ENCODE peak calls at places on chromosomes 1 and 21, in four cellular contexts. U is neural progenitor cell, L is endothelial cell of umbilical vein, B is thyroid gland. Q is an unnamed sample.
A peak's percentile ranks its signal among the peaks of the same experiment; 100 is the strongest.

GRCh38 chr1:229204863-229205777 is 65.8 kb upstream of the RAB4A start:
- DNase-seq in L (no peak), U (peak; percentile 34), B (peak; percentile 44), Q (no peak)

GRCh38 chr1:46516140-46516539 is 26.5 kb downstream of the DMBX1 start:
- DNase-seq in U (no peak), L (no peak), B (no peak), Q (no peak)

GRCh38 chr1:42941640-42942330 is 16.9 kb downstream of the SLC2A1 start:
- DNase-seq in U (no peak), B (peak; percentile 97), L (peak; percentile 79), Q (no peak)

GRCh38 chr1:192491804-192492554 is 83.6 kb upstream of the RGS1 start:
- DNase-seq in U (peak; percentile 6), B (no peak), L (peak; percentile 37), Q (no peak)

GRCh38 chr1:7230896-7231210 is 445.6 kb downstream of the CAMTA1 start:
- DNase-seq in U (no peak), L (no peak), B (no peak), Q (no peak)

GRCh38 chr1:179082308-179083030 is 599 bp downstream of the TOR3A start:
- DNase-seq in B (peak; percentile 42), L (peak; percentile 44), U (peak; percentile 62), Q (peak; percentile 66)

GRCh38 chr1:247332215-247332900 is 691 bp upstream of the ZNF496 start:
- DNase-seq in B (peak; percentile 55), U (peak; percentile 76), L (peak; percentile 33), Q (peak; percentile 75)

GRCh38 chr1:72357411-72357810 is 75.1 kb upstream of the NEGR1 start:
- DNase-seq in B (no peak), U (no peak), L (no peak), Q (no peak)

GRCh38 chr1:214857716-214858115 is 224.8 kb upstream of the KCNK2 start:
- DNase-seq in U (no peak), L (no peak), B (no peak), Q (no peak)

GRCh38 chr1:179230721-179231120 is 1.2 kb upstream of the ABL2 start:
- DNase-seq in B (no peak), U (no peak), L (no peak), Q (no peak)

GRCh38 chr1:94709891-94710581 is 110.1 kb upstream of the SLC44A3 start:
- DNase-seq in U (no peak), L (no peak), B (no peak), Q (no peak)

GRCh38 chr1:24727490-24728214 is 17.6 kb upstream of the CLIC4 start:
- DNase-seq in U (no peak), L (no peak), B (no peak), Q (peak; percentile 84)

GRCh38 chr1:91007827-91008226 is 14.0 kb downstream of the ZNF644 start:
- DNase-seq in L (no peak), B (no peak), U (no peak), Q (no peak)

GRCh38 chr1:31639543-31639942 is 5.1 kb downstream of the PEF1 start:
- DNase-seq in B (no peak), L (no peak), U (no peak), Q (no peak)

GRCh38 chr1:33008051-33008914 is 28.4 kb downstream of the AK2 start:
- DNase-seq in L (no peak), B (no peak), U (no peak), Q (no peak)

GRCh38 chr21:33871171-33871570 is 44.4 kb downstream of the ATP5PO start:
- DNase-seq in B (no peak), U (no peak), L (no peak), Q (no peak)

GRCh38 chr1:9753121-9753531 is 70.6 kb downstream of the CLSTN1 start:
- DNase-seq in L (peak; percentile 64), U (no peak), B (peak; percentile 87), Q (no peak)

GRCh38 chr1:10754571-10755329 is 41.7 kb downstream of the CASZ1 start:
- DNase-seq in L (no peak), U (no peak), B (peak; percentile 26), Q (no peak)

GRCh38 chr21:14545906-14546480 is at the start of gene SAMSN1:
- DNase-seq in U (no peak), B (peak; percentile 8), L (peak; percentile 85), Q (no peak)

GRCh38 chr1:159922499-159923202 is 2.7 kb downstream of the TAGLN2 start:
- DNase-seq in B (no peak), U (no peak), L (no peak), Q (no peak)

GRCh38 chr21:25735895-25736597 is 1.3 kb downstream of the GABPA start:
- DNase-seq in B (no peak), U (peak; percentile 29), L (peak; percentile 73), Q (no peak)

GRCh38 chr1:188295157-188295556 is 1466.4 kb downstream of the PLA2G4A start:
- DNase-seq in B (peak; percentile 6), L (no peak), U (peak; percentile 13), Q (no peak)

GRCh38 chr1:91553196-91553595 is 52.5 kb downstream of the CDC7 start:
- DNase-seq in L (no peak), U (no peak), B (no peak), Q (no peak)

DNA sequence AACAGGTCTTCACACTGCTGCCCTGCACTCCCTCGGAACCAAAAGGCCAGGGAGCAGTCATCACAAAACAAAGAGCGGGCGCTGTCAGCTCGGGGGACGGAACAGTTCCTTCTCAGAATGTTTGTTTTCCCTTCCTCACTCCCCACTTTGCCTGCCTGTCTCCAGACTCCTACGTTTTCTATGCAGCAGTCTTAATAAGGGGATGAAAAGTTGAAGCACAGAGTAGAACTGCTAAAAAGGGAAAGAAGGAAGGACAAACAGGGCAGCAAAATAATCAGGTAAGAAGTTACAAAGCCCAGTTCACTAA is 738 bp upstream of the GPR161 start:
- DNase-seq in L (no peak), B (no peak), U (no peak), Q (no peak)
- H3K4me3 ChIP-seq in L (peak overlapping the region; percentile 77), B (peak overlapping the region; percentile 62), U (peak overlapping the region; percentile 81), Q (peak overlapping the region; percentile 53)

GRCh38 chr1:234489692-234490065 is 10.7 kb upstream of the TARBP1 start:
- DNase-seq in U (no peak), L (no peak), B (no peak), Q (no peak)

GRCh38 chr1:234488954-234489691 is 10.1 kb upstream of the TARBP1 start:
- DNase-seq in U (no peak), L (no peak), B (no peak), Q (no peak)

GRCh38 chr1:234486858-234487830 is 8.2 kb upstream of the TARBP1 start:
- DNase-seq in B (peak; percentile 21), L (peak; percentile 84), U (no peak), Q (no peak)

GRCh38 chr1:234490789-234491479 is 12.0 kb upstream of the TARBP1 start:
- DNase-seq in B (no peak), U (no peak), L (no peak), Q (no peak)

DNA sequence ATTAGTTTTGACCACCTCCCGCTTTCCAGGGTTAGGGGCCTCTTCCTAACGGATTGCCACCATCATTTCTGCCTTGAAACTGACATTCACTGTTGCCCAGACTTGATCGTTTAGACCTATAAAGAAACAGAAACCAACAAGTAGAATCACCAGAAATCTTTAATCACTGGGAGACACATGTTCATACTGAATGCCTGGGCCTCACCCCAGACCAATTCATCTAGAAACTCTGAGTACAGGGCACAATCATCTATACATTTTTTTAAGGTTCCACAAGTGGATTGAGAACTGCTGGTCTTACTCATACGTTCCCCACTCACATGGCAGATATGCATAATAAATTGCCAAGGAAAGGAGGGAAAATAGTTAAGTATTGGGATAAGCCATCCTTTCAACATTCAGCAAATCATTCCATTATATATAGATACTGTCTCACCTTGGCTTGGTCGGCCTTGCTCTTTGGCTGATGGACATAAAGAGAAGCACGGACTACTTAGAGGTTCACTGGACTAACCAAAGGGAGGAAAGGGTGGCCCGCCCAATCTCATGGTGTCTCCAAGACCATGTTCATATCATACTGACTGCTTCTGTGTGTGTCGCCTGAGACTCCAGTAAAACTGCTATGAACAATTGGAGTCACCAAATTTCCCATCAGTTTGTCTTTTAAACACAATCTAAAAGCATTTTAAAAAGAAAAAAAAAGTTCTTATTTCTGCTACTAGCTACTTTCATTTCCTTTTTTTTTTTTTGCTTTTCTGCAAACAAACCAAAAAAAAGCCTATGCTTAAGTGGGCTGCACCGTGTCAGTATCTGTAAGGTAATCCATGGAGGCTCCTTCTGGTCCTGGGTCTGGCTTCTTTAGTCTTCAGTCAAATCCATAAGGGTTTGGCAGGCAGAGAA is 9.3 kb upstream of the TARBP1 start:
- DNase-seq in L (no peak), B (no peak), U (no peak), Q (peak; percentile 60)
- H3K36me3 ChIP-seq in L (no peaks in the 10 kb centered on the region), B (no peaks in the 10 kb centered on the region), U (no peaks in the 10 kb centered on the region), Q (no peaks in the 10 kb centered on the region)

GRCh38 chr1:244971524-244972216 is 107.3 kb upstream of the HNRNPU start:
- DNase-seq in U (no peak), L (no peak), B (no peak), Q (no peak)

GRCh38 chr1:244968431-244968830 is 104.1 kb upstream of the HNRNPU start:
- DNase-seq in U (peak; percentile 28), L (peak; percentile 56), B (no peak), Q (no peak)

GRCh38 chr1:244970236-244970652 is 105.9 kb upstream of the HNRNPU start:
- DNase-seq in L (peak; percentile 83), U (peak; percentile 94), B (peak; percentile 81), Q (peak; percentile 85)

GRCh38 chr1:244969355-244970235 is 105.3 kb upstream of the HNRNPU start:
- DNase-seq in L (peak; percentile 97), U (peak; percentile 88), B (peak; percentile 85), Q (peak; percentile 73)

GRCh38 chr1:244970661-244971523 is 106.5 kb upstream of the HNRNPU start:
- DNase-seq in B (peak; percentile 94), L (peak; percentile 94), U (peak; percentile 96), Q (peak; percentile 95)
- TF ChIP-seq CTCF in B (peak; percentile 73), L (peak; percentile 77), U (peak; percentile 61), Q (peak; percentile 69)

GRCh38 chr1:12658531-12659453 is 14.9 kb downstream of the AADACL4 start:
- DNase-seq in L (peak; percentile 84), B (peak; percentile 69), U (peak; percentile 85), Q (no peak)
- H3K4me3 ChIP-seq in L (no peak overlapping the region), B (no peak overlapping the region), U (no peak overlapping the region), Q (no peak overlapping the region)

DNA sequence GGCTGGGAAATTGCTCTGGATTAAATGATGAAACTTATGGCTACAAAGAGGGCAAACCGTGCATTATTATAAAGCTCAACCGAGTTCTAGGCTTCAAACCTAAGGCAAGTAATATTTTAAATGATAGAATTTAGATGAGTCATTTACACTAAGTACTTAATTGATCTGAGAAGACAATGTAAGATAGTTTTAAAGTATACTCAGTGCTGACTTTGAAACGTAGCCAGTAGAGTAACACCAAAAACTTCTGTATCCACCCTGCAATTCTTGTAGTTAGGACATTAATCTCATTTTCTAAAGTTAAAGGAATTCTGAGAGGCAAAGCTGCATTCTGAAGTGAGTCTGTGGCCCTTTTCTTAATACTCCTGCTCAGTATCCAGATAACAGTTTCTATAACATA is 20.8 kb downstream of the ATP1B1 start:
- DNase-seq in L (no peak), B (no peak), U (no peak), Q (no peak)
- H3K36me3 ChIP-seq in L (no peaks in the 10 kb centered on the region), B (peaks cover 36% of the 10 kb centered on the region), U (no peaks in the 10 kb centered on the region), Q (peaks cover 2% of the 10 kb centered on the region)

Q was measured in GM06990.